ENCODE peak calls at places on chromosomes 11 and 22, in four cellular contexts. I is M059J; E is activated T-helper 9 cell treated with anti-CD3 and anti-CD28 coated beads, Interleukin-2, amount 50 U/mL, for 16 hours; V is Peyer's patch. O is an unnamed sample.

GRCh38 chr11:15123849-15124248 is 9.1 kb downstream of the INSC start:
- DNase-seq in E (no peak), V (no peak), I (peak), O (no peak)

GRCh38 chr11:70244698-70245097 is 25.8 kb upstream of the PPFIA1 start:
- DNase-seq in V (no peak), I (peak), E (no peak), O (no peak)

GRCh38 chr11:2122907-2123627 is 16.1 kb downstream of the IGF2 start:
- DNase-seq in I (no peak), V (no peak), E (no peak), O (no peak)

GRCh38 chr11:84855846-84856245 is 771.3 kb downstream of the DLG2 start:
- DNase-seq in E (no peak), I (peak), V (no peak), O (no peak)

GRCh38 chr11:125625594-125626380 is 824 bp downstream of the CHEK1 start:
- DNase-seq in I (peak), V (peak), E (peak), O (peak)

GRCh38 chr11:105719073-105719846 is 109.4 kb downstream of the GRIA4 start:
- DNase-seq in V (no peak), I (peak), E (no peak), O (peak)

GRCh38 chr11:115201121-115201792 is 303.0 kb downstream of the CADM1 start:
- DNase-seq in I (peak), V (no peak), E (no peak), O (no peak)

GRCh38 chr11:31102875-31103274 is 266.7 kb downstream of the DCDC1 start:
- DNase-seq in I (no peak), E (no peak), V (no peak), O (no peak)

GRCh38 chr11:84247931-84248330 is 961.8 kb upstream of the CCDC90B start:
- DNase-seq in E (no peak), I (peak), V (no peak), O (no peak)

GRCh38 chr11:124315052-124315451 is 1.3 kb upstream of the OR8D1 start:
- DNase-seq in E (no peak), V (no peak), I (peak), O (no peak)

GRCh38 chr22:45217806-45218205 is 22.9 kb downstream of the KIAA0930 start:
- DNase-seq in I (no peak), E (no peak), V (no peak), O (no peak)

GRCh38 chr22:39428597-39429071 is 28.2 kb upstream of the MGAT3 start:
- DNase-seq in V (no peak), I (no peak), E (no peak), O (no peak)

GRCh38 chr22:47374273-47374771 is 611.9 kb downstream of the TBC1D22A start:
- DNase-seq in V (no peak), I (no peak), E (no peak), O (no peak)